ENCODE peak calls at places on chromosomes 3 and 15, in nine cellular contexts. X, G, H, I, A, M, J, Y and Q are unnamed samples. For H3K4me1, the result is how much of the 10 kb centered on the place peaks cover.

GRCh38 chr15:37204698-37205097 is 104.3 kb upstream of the MEIS2 start:
- DNase-seq in A (no peak), X (no peak), Y (no peak), J (no peak), I (no peak), G (no peak), M (no peak), H (no peak), Q (no peak)

GRCh38 chr3:178703268-178703975 is 167.2 kb downstream of the KCNMB2 start:
- DNase-seq in M (no peak), H (no peak), I (peak), J (no peak), A (no peak), Y (no peak), G (no peak), X (no peak), Q (no peak)

GRCh38 chr15:41871175-41871905 is 22.5 kb downstream of the SPTBN5 start:
- DNase-seq in X (no peak), G (no peak), A (no peak), I (no peak), J (no peak), H (no peak), Y (no peak), M (no peak), Q (no peak)

GRCh38 chr15:62578548-62578947 is 413.5 kb upstream of the C2CD4B start:
- DNase-seq in H (no peak), I (no peak), A (no peak), J (no peak), G (no peak), X (no peak), M (no peak), Y (peak), Q (no peak)

GRCh38 chr15:41894791-41895463 is 1.1 kb upstream of the SPTBN5 start:
- DNase-seq in J (peak), X (peak), I (peak), Y (peak), H (peak), M (peak), G (peak), A (peak), Q (peak)

GRCh38 chr3:133367431-133367830 is 32.4 kb upstream of the BFSP2 start:
- DNase-seq in H (no peak), J (no peak), M (no peak), G (no peak), I (no peak), X (no peak), Y (no peak), A (peak), Q (no peak)

GRCh38 chr3:100480111-100480510 is 12.3 kb upstream of the TMEM45A start:
- DNase-seq in Y (no peak), G (no peak), H (no peak), X (no peak), I (no peak), J (no peak), A (peak), M (no peak), Q (no peak)

GRCh38 chr15:75840659-75841058 is 2.6 kb upstream of the UBE2Q2 start:
- DNase-seq in M (no peak), J (no peak), Y (peak), X (peak), H (peak), I (no peak), G (no peak), A (peak), Q (no peak)

GRCh38 chr3:153182894-153183293 is 20.9 kb downstream of the RAP2B start:
- DNase-seq in Y (no peak), A (no peak), H (no peak), I (no peak), M (no peak), G (no peak), X (no peak), J (no peak), Q (no peak)

GRCh38 chr3:142028174-142028833 is 121.0 kb downstream of the TFDP2 start:
- DNase-seq in M (no peak), I (peak), X (no peak), J (no peak), G (peak), Y (peak), H (peak), A (peak), Q (no peak)

GRCh38 chr15:67510597-67511225 is 10.2 kb upstream of the C15orf61 start:
- DNase-seq in G (no peak), Y (no peak), I (peak), X (no peak), A (no peak), H (no peak), M (no peak), J (no peak), Q (no peak)

GRCh38 chr15:80343610-80344009 is 60.6 kb upstream of the ARNT2 start:
- DNase-seq in A (no peak), J (peak), M (peak), G (no peak), H (peak), X (peak), I (no peak), Y (peak), Q (peak)

GRCh38 chr15:48021336-48022086 is 99.3 kb upstream of the SLC24A5 start:
- DNase-seq in X (no peak), M (no peak), G (no peak), A (no peak), H (no peak), Y (no peak), J (no peak), I (peak), Q (no peak)

GRCh38 chr3:14913926-14914776 is 33.2 kb upstream of the NR2C2 start:
- DNase-seq in G (no peak), M (no peak), A (peak), J (no peak), X (peak), I (no peak), Y (no peak), H (no peak), Q (peak)

GRCh38 chr3:134794950-134795775 is at the start of gene EPHB1:
- DNase-seq in H (peak), A (peak), I (peak), Y (peak), G (peak), X (peak), M (peak), J (peak), Q (peak)

GRCh38 chr3:112134335-112135124 is 1.5 kb upstream of the GCSAM start:
- DNase-seq in M (no peak), G (no peak), X (no peak), H (no peak), J (no peak), I (peak), Y (no peak), A (no peak), Q (no peak)

GRCh38 chr15:57297163-57297593 is 79.1 kb upstream of the CGNL1 start:
- DNase-seq in M (no peak), I (no peak), A (no peak), G (no peak), X (peak), J (no peak), Y (no peak), H (no peak), Q (no peak)

GRCh38 chr3:120713262-120713661 is 29.1 kb downstream of the RABL3 start:
- DNase-seq in J (no peak), X (no peak), A (no peak), M (no peak), G (no peak), I (no peak), H (no peak), Y (no peak), Q (no peak)

GRCh38 chr3:114635878-114636277 is 342.1 kb downstream of the TIGIT start:
- DNase-seq in M (no peak), X (no peak), G (no peak), H (no peak), I (no peak), A (no peak), J (no peak), Y (no peak), Q (no peak)

GRCh38 chr3:4426782-4427344 is 40.2 kb downstream of the SUMF1 start:
- DNase-seq in G (peak), J (no peak), A (no peak), H (peak), Y (no peak), M (no peak), X (no peak), I (peak), Q (no peak)

GRCh38 chr3:149575213-149575961 is 82.4 kb downstream of the WWTR1 start:
- DNase-seq in A (peak), I (peak), X (no peak), G (no peak), Y (peak), J (no peak), H (peak), M (peak), Q (no peak)

GRCh38 chr3:17535173-17535730 is 207.2 kb downstream of the TBC1D5 start:
- DNase-seq in H (no peak), J (no peak), X (no peak), A (no peak), G (no peak), I (no peak), M (no peak), Y (no peak), Q (no peak)

GRCh38 chr3:125150525-125151436 is 61.8 kb downstream of the SLC12A8 start:
- DNase-seq in X (peak), A (peak), H (no peak), I (no peak), G (no peak), J (peak), Y (peak), M (no peak), Q (no peak)

DNA sequence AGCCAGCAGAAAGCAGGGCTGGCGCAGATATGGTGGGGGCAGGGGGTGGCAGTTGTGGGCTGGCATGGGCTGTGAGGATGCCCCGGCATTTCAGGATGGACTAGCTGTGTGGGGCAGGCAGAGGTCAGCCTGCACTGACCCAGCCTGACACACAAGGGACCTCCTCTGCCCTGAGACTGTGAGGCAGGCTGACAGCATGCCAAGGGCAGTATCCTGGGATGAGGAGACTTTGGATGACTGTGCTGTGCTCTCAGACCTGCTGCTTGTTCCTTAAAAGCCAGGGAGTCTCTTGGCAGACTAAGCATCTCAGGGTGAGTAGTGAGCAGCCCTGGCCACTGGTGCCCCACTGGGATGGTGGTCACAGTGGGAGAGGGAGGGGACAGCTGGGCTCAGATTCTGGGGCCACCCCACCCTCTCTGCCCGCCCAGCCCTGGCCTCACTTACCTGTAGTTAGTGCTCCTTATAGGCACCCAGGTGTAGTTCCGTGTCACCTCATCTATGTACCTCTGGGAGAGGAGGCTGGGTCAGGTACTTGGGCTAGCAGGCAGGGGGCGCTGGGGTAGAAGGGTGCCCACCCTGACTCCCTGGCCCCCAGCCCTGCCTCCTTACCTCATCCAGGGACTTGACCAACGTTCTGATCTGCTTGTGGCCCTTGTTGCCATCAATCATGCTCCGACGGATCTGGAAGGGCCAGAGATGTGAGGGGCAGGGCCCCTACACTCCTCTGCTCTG is 16.0 kb upstream of the TMEM115 start:
- DNase-seq in J (no peak), Y (no peak), I (no peak), H (no peak), A (peak), G (no peak), X (no peak), M (no peak), Q (no peak)
- TF ChIP-seq CTCF in J (no peak), Y (no peak), I (no peak), H (no peak), A (peak), G (no peak), X (no peak), M (no peak), Q (no peak)

GRCh38 chr3:56915969-56916586 is 114.3 kb upstream of the ARHGEF3 start:
- DNase-seq in X (peak), J (peak), G (peak), A (peak), I (no peak), Y (no peak), M (no peak), H (peak), Q (no peak)
- H3K4me3 ChIP-seq in X (no peak), J (peak), G (peak), A (no peak), I (no peak), Y (peak), M (no peak), H (peak), Q (peak)

DNA sequence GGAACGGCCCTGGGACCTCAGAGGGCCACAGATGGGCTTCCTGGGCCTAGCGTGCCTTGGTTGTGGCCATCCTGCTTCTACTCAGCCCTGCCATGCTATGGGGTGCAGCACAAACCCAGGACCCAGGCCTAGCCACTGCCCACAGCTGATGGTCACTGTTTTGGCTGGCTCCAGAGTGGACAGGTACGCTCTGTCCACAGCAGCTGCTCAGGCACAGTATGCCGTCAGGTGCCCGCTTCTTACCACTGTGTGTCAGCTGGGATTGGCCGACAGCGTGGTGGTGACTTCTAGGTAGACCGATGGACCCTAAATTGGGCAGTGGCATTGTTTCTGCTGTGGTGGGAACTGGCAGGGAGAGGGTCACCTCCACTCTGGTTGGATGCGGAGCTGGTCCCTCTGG is 47.3 kb downstream of the KLF13 start:
- DNase-seq in Y (no peak), A (no peak), H (peak), M (peak), I (no peak), J (no peak), X (no peak), G (no peak), Q (no peak)
- H3K4me1 ChIP-seq in Y (under half), A (under half), H (half or more), M (under half), I (under half), J (half or more), X (under half), G (under half), Q (half or more)

GRCh38 chr3:168049366-168049974 is 46.3 kb downstream of the GOLIM4 start:
- DNase-seq in J (no peak), M (no peak), I (peak), Y (no peak), X (no peak), A (no peak), G (no peak), H (no peak), Q (no peak)

GRCh38 chr3:168051579-168052183 is 44.0 kb downstream of the GOLIM4 start:
- DNase-seq in Y (no peak), H (no peak), X (no peak), J (no peak), I (no peak), A (no peak), M (no peak), G (peak), Q (no peak)

GRCh38 chr3:168054447-168054846 is 41.3 kb downstream of the GOLIM4 start:
- DNase-seq in X (no peak), G (no peak), H (no peak), A (no peak), J (no peak), I (no peak), Y (no peak), M (no peak), Q (no peak)

GRCh38 chr3:168052517-168052916 is 43.2 kb downstream of the GOLIM4 start:
- DNase-seq in X (no peak), Y (no peak), A (no peak), J (no peak), I (no peak), H (no peak), G (no peak), M (no peak), Q (no peak)

GRCh38 chr3:168053115-168053514 is 42.6 kb downstream of the GOLIM4 start:
- DNase-seq in I (no peak), M (no peak), X (no peak), H (no peak), G (no peak), Y (no peak), J (no peak), A (no peak), Q (no peak)
- TF ChIP-seq CTCF in I (no peak), M (no peak), X (peak), H (peak), G (peak), Y (no peak), J (no peak), A (peak), Q (peak)